ENCODE peak calls at places on chromosome 4, in seven cellular contexts. One of them, this sample, is unnamed.

GRCh38 chr4:185390941-185391340 is 4.8 kb downstream of the LRP2BP start:
- DNase-seq in NCI-H2081: no peak
- DNase-seq in H4: no peak
- DNase-seq in activated T-cell treated with anti-CD3 and anti-CD28 coated beads for 1 hour: no peak
- DNase-seq in activated CD4-positive, alpha-beta T cell treated with anti-CD3 and anti-CD28 coated beads, Interleukin-2, amount 50 U/mL, for 4 hours: no peak
- DNase-seq in stimulated activated CD4-positive, alpha-beta T cell treated with anti-CD3 and anti-CD28 coated beads, Interleukin-1b, Interleukin-23, amount 100 ng/mL, for 4 hours: no peak
- DNase-seq in GM23248: no peak
- DNase-seq in this sample: no peak

GRCh38 chr4:40196724-40197281 is at the start of gene RHOH:
- DNase-seq in NCI-H2081: no peak
- DNase-seq in H4: no peak
- DNase-seq in activated T-cell treated with anti-CD3 and anti-CD28 coated beads for 1 hour: peak; percentile 59
- DNase-seq in activated CD4-positive, alpha-beta T cell treated with anti-CD3 and anti-CD28 coated beads, Interleukin-2, amount 50 U/mL, for 4 hours: peak; percentile 69
- DNase-seq in stimulated activated CD4-positive, alpha-beta T cell treated with anti-CD3 and anti-CD28 coated beads, Interleukin-1b, Interleukin-23, amount 100 ng/mL, for 4 hours: peak; percentile 48
- DNase-seq in GM23248: no peak
- DNase-seq in this sample: peak; percentile 57

GRCh38 chr4:41060352-41061318 is 153.7 kb downstream of the APBB2 start:
- DNase-seq in NCI-H2081: no peak
- DNase-seq in H4: no peak
- DNase-seq in activated T-cell treated with anti-CD3 and anti-CD28 coated beads for 1 hour: no peak
- DNase-seq in activated CD4-positive, alpha-beta T cell treated with anti-CD3 and anti-CD28 coated beads, Interleukin-2, amount 50 U/mL, for 4 hours: no peak
- DNase-seq in stimulated activated CD4-positive, alpha-beta T cell treated with anti-CD3 and anti-CD28 coated beads, Interleukin-1b, Interleukin-23, amount 100 ng/mL, for 4 hours: no peak
- DNase-seq in GM23248: peak; percentile 62
- DNase-seq in this sample: no peak

GRCh38 chr4:1469596-1470392 is 63.6 kb upstream of the NKX1-1 start:
- DNase-seq in NCI-H2081: no peak
- DNase-seq in H4: no peak
- DNase-seq in activated T-cell treated with anti-CD3 and anti-CD28 coated beads for 1 hour: no peak
- DNase-seq in activated CD4-positive, alpha-beta T cell treated with anti-CD3 and anti-CD28 coated beads, Interleukin-2, amount 50 U/mL, for 4 hours: no peak
- DNase-seq in stimulated activated CD4-positive, alpha-beta T cell treated with anti-CD3 and anti-CD28 coated beads, Interleukin-1b, Interleukin-23, amount 100 ng/mL, for 4 hours: no peak
- DNase-seq in GM23248: no peak
- DNase-seq in this sample: no peak

GRCh38 chr4:33160126-33160525 is 2440.0 kb downstream of the PCDH7 start:
- DNase-seq in NCI-H2081: peak; percentile 13
- DNase-seq in H4: peak; percentile 62
- DNase-seq in activated T-cell treated with anti-CD3 and anti-CD28 coated beads for 1 hour: no peak
- DNase-seq in activated CD4-positive, alpha-beta T cell treated with anti-CD3 and anti-CD28 coated beads, Interleukin-2, amount 50 U/mL, for 4 hours: no peak
- DNase-seq in stimulated activated CD4-positive, alpha-beta T cell treated with anti-CD3 and anti-CD28 coated beads, Interleukin-1b, Interleukin-23, amount 100 ng/mL, for 4 hours: no peak
- DNase-seq in GM23248: peak; percentile 79
- DNase-seq in this sample: no peak

GRCh38 chr4:5957091-5957490 is 61.1 kb downstream of the C4orf50 start:
- DNase-seq in NCI-H2081: no peak
- DNase-seq in H4: no peak
- DNase-seq in activated T-cell treated with anti-CD3 and anti-CD28 coated beads for 1 hour: no peak
- DNase-seq in activated CD4-positive, alpha-beta T cell treated with anti-CD3 and anti-CD28 coated beads, Interleukin-2, amount 50 U/mL, for 4 hours: no peak
- DNase-seq in stimulated activated CD4-positive, alpha-beta T cell treated with anti-CD3 and anti-CD28 coated beads, Interleukin-1b, Interleukin-23, amount 100 ng/mL, for 4 hours: no peak
- DNase-seq in GM23248: no peak
- DNase-seq in this sample: no peak

GRCh38 chr4:1080961-1081688 is 32.2 kb downstream of the RNF212 start:
- DNase-seq in NCI-H2081: no peak
- DNase-seq in H4: peak; percentile 64
- DNase-seq in activated T-cell treated with anti-CD3 and anti-CD28 coated beads for 1 hour: no peak
- DNase-seq in activated CD4-positive, alpha-beta T cell treated with anti-CD3 and anti-CD28 coated beads, Interleukin-2, amount 50 U/mL, for 4 hours: no peak
- DNase-seq in stimulated activated CD4-positive, alpha-beta T cell treated with anti-CD3 and anti-CD28 coated beads, Interleukin-1b, Interleukin-23, amount 100 ng/mL, for 4 hours: no peak
- DNase-seq in GM23248: peak; percentile 81
- DNase-seq in this sample: no peak

GRCh38 chr4:76897522-76898384 is at the start of gene SOWAHB:
- DNase-seq in NCI-H2081: peak; percentile 6
- DNase-seq in H4: no peak
- DNase-seq in activated T-cell treated with anti-CD3 and anti-CD28 coated beads for 1 hour: peak; percentile 9
- DNase-seq in activated CD4-positive, alpha-beta T cell treated with anti-CD3 and anti-CD28 coated beads, Interleukin-2, amount 50 U/mL, for 4 hours: peak; percentile 27
- DNase-seq in stimulated activated CD4-positive, alpha-beta T cell treated with anti-CD3 and anti-CD28 coated beads, Interleukin-1b, Interleukin-23, amount 100 ng/mL, for 4 hours: peak; percentile 9
- DNase-seq in GM23248: peak; percentile 29
- DNase-seq in this sample: peak; percentile 21

GRCh38 chr4:153759407-153760226 is at the start of gene RNF175:
- DNase-seq in NCI-H2081: peak; percentile 3
- DNase-seq in H4: no peak
- DNase-seq in activated T-cell treated with anti-CD3 and anti-CD28 coated beads for 1 hour: no peak
- DNase-seq in activated CD4-positive, alpha-beta T cell treated with anti-CD3 and anti-CD28 coated beads, Interleukin-2, amount 50 U/mL, for 4 hours: no peak
- DNase-seq in stimulated activated CD4-positive, alpha-beta T cell treated with anti-CD3 and anti-CD28 coated beads, Interleukin-1b, Interleukin-23, amount 100 ng/mL, for 4 hours: peak; percentile 25
- DNase-seq in GM23248: peak; percentile 31
- DNase-seq in this sample: no peak

GRCh38 chr4:17619416-17620105 is 5.1 kb downstream of the MED28 start:
- DNase-seq in NCI-H2081: no peak
- DNase-seq in H4: no peak
- DNase-seq in activated T-cell treated with anti-CD3 and anti-CD28 coated beads for 1 hour: no peak
- DNase-seq in activated CD4-positive, alpha-beta T cell treated with anti-CD3 and anti-CD28 coated beads, Interleukin-2, amount 50 U/mL, for 4 hours: no peak
- DNase-seq in stimulated activated CD4-positive, alpha-beta T cell treated with anti-CD3 and anti-CD28 coated beads, Interleukin-1b, Interleukin-23, amount 100 ng/mL, for 4 hours: no peak
- DNase-seq in GM23248: peak; percentile 57
- DNase-seq in this sample: no peak

GRCh38 chr4:4430492-4431195 is 43.7 kb downstream of the NSG1 start:
- DNase-seq in NCI-H2081: peak; percentile 53
- DNase-seq in H4: peak; percentile 74
- DNase-seq in activated T-cell treated with anti-CD3 and anti-CD28 coated beads for 1 hour: peak; percentile 39
- DNase-seq in activated CD4-positive, alpha-beta T cell treated with anti-CD3 and anti-CD28 coated beads, Interleukin-2, amount 50 U/mL, for 4 hours: peak; percentile 36
- DNase-seq in stimulated activated CD4-positive, alpha-beta T cell treated with anti-CD3 and anti-CD28 coated beads, Interleukin-1b, Interleukin-23, amount 100 ng/mL, for 4 hours: peak; percentile 25
- DNase-seq in GM23248: peak; percentile 98
- DNase-seq in this sample: no peak

GRCh38 chr4:41209187-41209586 is 5.2 kb downstream of the APBB2 start:
- DNase-seq in NCI-H2081: no peak
- DNase-seq in H4: no peak
- DNase-seq in activated T-cell treated with anti-CD3 and anti-CD28 coated beads for 1 hour: no peak
- DNase-seq in activated CD4-positive, alpha-beta T cell treated with anti-CD3 and anti-CD28 coated beads, Interleukin-2, amount 50 U/mL, for 4 hours: no peak
- DNase-seq in stimulated activated CD4-positive, alpha-beta T cell treated with anti-CD3 and anti-CD28 coated beads, Interleukin-1b, Interleukin-23, amount 100 ng/mL, for 4 hours: no peak
- DNase-seq in GM23248: no peak
- DNase-seq in this sample: no peak

GRCh38 chr4:169791527-169792156 is 33.9 kb upstream of the HPF1 start:
- DNase-seq in NCI-H2081: peak; percentile 18
- DNase-seq in H4: peak; percentile 66
- DNase-seq in activated T-cell treated with anti-CD3 and anti-CD28 coated beads for 1 hour: no peak
- DNase-seq in activated CD4-positive, alpha-beta T cell treated with anti-CD3 and anti-CD28 coated beads, Interleukin-2, amount 50 U/mL, for 4 hours: no peak
- DNase-seq in stimulated activated CD4-positive, alpha-beta T cell treated with anti-CD3 and anti-CD28 coated beads, Interleukin-1b, Interleukin-23, amount 100 ng/mL, for 4 hours: no peak
- DNase-seq in GM23248: peak; percentile 86
- DNase-seq in this sample: no peak

GRCh38 chr4:112213850-112214249 is 17.7 kb upstream of the AP1AR start:
- DNase-seq in NCI-H2081: no peak
- DNase-seq in H4: peak; percentile 75
- DNase-seq in activated T-cell treated with anti-CD3 and anti-CD28 coated beads for 1 hour: no peak
- DNase-seq in activated CD4-positive, alpha-beta T cell treated with anti-CD3 and anti-CD28 coated beads, Interleukin-2, amount 50 U/mL, for 4 hours: no peak
- DNase-seq in stimulated activated CD4-positive, alpha-beta T cell treated with anti-CD3 and anti-CD28 coated beads, Interleukin-1b, Interleukin-23, amount 100 ng/mL, for 4 hours: no peak
- DNase-seq in GM23248: peak; percentile 88
- DNase-seq in this sample: no peak

GRCh38 chr4:7753931-7754465 is 185.7 kb downstream of the AFAP1 start:
- DNase-seq in NCI-H2081: no peak
- DNase-seq in H4: no peak
- DNase-seq in activated T-cell treated with anti-CD3 and anti-CD28 coated beads for 1 hour: no peak
- DNase-seq in activated CD4-positive, alpha-beta T cell treated with anti-CD3 and anti-CD28 coated beads, Interleukin-2, amount 50 U/mL, for 4 hours: no peak
- DNase-seq in stimulated activated CD4-positive, alpha-beta T cell treated with anti-CD3 and anti-CD28 coated beads, Interleukin-1b, Interleukin-23, amount 100 ng/mL, for 4 hours: no peak
- DNase-seq in GM23248: no peak
- DNase-seq in this sample: no peak

GRCh38 chr4:86036729-86037128 is 323.1 kb downstream of the MAPK10 start:
- DNase-seq in NCI-H2081: no peak
- DNase-seq in H4: peak; percentile 64
- DNase-seq in activated T-cell treated with anti-CD3 and anti-CD28 coated beads for 1 hour: no peak
- DNase-seq in activated CD4-positive, alpha-beta T cell treated with anti-CD3 and anti-CD28 coated beads, Interleukin-2, amount 50 U/mL, for 4 hours: no peak
- DNase-seq in stimulated activated CD4-positive, alpha-beta T cell treated with anti-CD3 and anti-CD28 coated beads, Interleukin-1b, Interleukin-23, amount 100 ng/mL, for 4 hours: no peak
- DNase-seq in GM23248: no peak
- DNase-seq in this sample: no peak

GRCh38 chr4:113222431-113222979 is 173.1 kb downstream of the ANK2 start:
- DNase-seq in NCI-H2081: no peak
- DNase-seq in H4: no peak
- DNase-seq in activated T-cell treated with anti-CD3 and anti-CD28 coated beads for 1 hour: no peak
- DNase-seq in activated CD4-positive, alpha-beta T cell treated with anti-CD3 and anti-CD28 coated beads, Interleukin-2, amount 50 U/mL, for 4 hours: no peak
- DNase-seq in stimulated activated CD4-positive, alpha-beta T cell treated with anti-CD3 and anti-CD28 coated beads, Interleukin-1b, Interleukin-23, amount 100 ng/mL, for 4 hours: no peak
- DNase-seq in GM23248: peak; percentile 80
- DNase-seq in this sample: peak; percentile 29

GRCh38 chr4:73396993-73397972 is 6.8 kb upstream of the ALB start:
- DNase-seq in NCI-H2081: no peak
- DNase-seq in H4: no peak
- DNase-seq in activated T-cell treated with anti-CD3 and anti-CD28 coated beads for 1 hour: no peak
- DNase-seq in activated CD4-positive, alpha-beta T cell treated with anti-CD3 and anti-CD28 coated beads, Interleukin-2, amount 50 U/mL, for 4 hours: no peak
- DNase-seq in stimulated activated CD4-positive, alpha-beta T cell treated with anti-CD3 and anti-CD28 coated beads, Interleukin-1b, Interleukin-23, amount 100 ng/mL, for 4 hours: no peak
- DNase-seq in GM23248: no peak
- DNase-seq in this sample: no peak

GRCh38 chr4:30718021-30718888 is 1.9 kb upstream of the PCDH7 start:
- DNase-seq in NCI-H2081: peak; percentile 33
- DNase-seq in H4: peak; percentile 77
- DNase-seq in activated T-cell treated with anti-CD3 and anti-CD28 coated beads for 1 hour: no peak
- DNase-seq in activated CD4-positive, alpha-beta T cell treated with anti-CD3 and anti-CD28 coated beads, Interleukin-2, amount 50 U/mL, for 4 hours: no peak
- DNase-seq in stimulated activated CD4-positive, alpha-beta T cell treated with anti-CD3 and anti-CD28 coated beads, Interleukin-1b, Interleukin-23, amount 100 ng/mL, for 4 hours: no peak
- DNase-seq in GM23248: peak; percentile 34
- DNase-seq in this sample: peak; percentile 8

GRCh38 chr4:5998333-5998936 is 19.8 kb downstream of the C4orf50 start:
- DNase-seq in NCI-H2081: peak; percentile 65
- DNase-seq in H4: peak; percentile 70
- DNase-seq in activated T-cell treated with anti-CD3 and anti-CD28 coated beads for 1 hour: peak; percentile 9
- DNase-seq in activated CD4-positive, alpha-beta T cell treated with anti-CD3 and anti-CD28 coated beads, Interleukin-2, amount 50 U/mL, for 4 hours: peak; percentile 23
- DNase-seq in stimulated activated CD4-positive, alpha-beta T cell treated with anti-CD3 and anti-CD28 coated beads, Interleukin-1b, Interleukin-23, amount 100 ng/mL, for 4 hours: peak; percentile 7
- DNase-seq in GM23248: peak; percentile 72
- DNase-seq in this sample: no peak

GRCh38 chr4:112517067-112517588 is 1.1 kb upstream of the NEUROG2 start:
- DNase-seq in NCI-H2081: no peak
- DNase-seq in H4: no peak
- DNase-seq in activated T-cell treated with anti-CD3 and anti-CD28 coated beads for 1 hour: no peak
- DNase-seq in activated CD4-positive, alpha-beta T cell treated with anti-CD3 and anti-CD28 coated beads, Interleukin-2, amount 50 U/mL, for 4 hours: no peak
- DNase-seq in stimulated activated CD4-positive, alpha-beta T cell treated with anti-CD3 and anti-CD28 coated beads, Interleukin-1b, Interleukin-23, amount 100 ng/mL, for 4 hours: no peak
- DNase-seq in GM23248: no peak
- DNase-seq in this sample: peak; percentile 73

GRCh38 chr4:145234086-145234694 is 53.8 kb upstream of the OTUD4 start:
- DNase-seq in NCI-H2081: peak; percentile 27
- DNase-seq in H4: peak; percentile 41
- DNase-seq in activated T-cell treated with anti-CD3 and anti-CD28 coated beads for 1 hour: peak; percentile 19
- DNase-seq in activated CD4-positive, alpha-beta T cell treated with anti-CD3 and anti-CD28 coated beads, Interleukin-2, amount 50 U/mL, for 4 hours: peak; percentile 43
- DNase-seq in stimulated activated CD4-positive, alpha-beta T cell treated with anti-CD3 and anti-CD28 coated beads, Interleukin-1b, Interleukin-23, amount 100 ng/mL, for 4 hours: peak; percentile 7
- DNase-seq in GM23248: peak; percentile 67
- DNase-seq in this sample: peak; percentile 36

GRCh38 chr4:186554485-186554884 is 882 bp downstream of the MTNR1A start:
- DNase-seq in NCI-H2081: peak; percentile 20
- DNase-seq in H4: no peak
- DNase-seq in activated T-cell treated with anti-CD3 and anti-CD28 coated beads for 1 hour: no peak
- DNase-seq in activated CD4-positive, alpha-beta T cell treated with anti-CD3 and anti-CD28 coated beads, Interleukin-2, amount 50 U/mL, for 4 hours: no peak
- DNase-seq in stimulated activated CD4-positive, alpha-beta T cell treated with anti-CD3 and anti-CD28 coated beads, Interleukin-1b, Interleukin-23, amount 100 ng/mL, for 4 hours: no peak
- DNase-seq in GM23248: peak; percentile 41
- DNase-seq in this sample: no peak

This sample was measured in GM06990.